ENCODE peak calls at places on chromosome 20, in six cellular contexts. G is tibial nerve, I is Panc1, N is A673, U is AG10803, E is right lobe of liver. Z is an unnamed sample.

GRCh38 chr20:63736893-63737689 is 627 bp downstream of the LIME1 start:
- DNase-seq in U (no peak), E (peak), I (no peak), N (no peak), G (no peak), Z (no peak)

GRCh38 chr20:17233621-17234020 is 6.8 kb downstream of the PCSK2 start:
- DNase-seq in I (no peak), G (no peak), U (no peak), E (no peak), N (no peak), Z (no peak)

GRCh38 chr20:54560357-54560756 is 85.0 kb downstream of the DOK5 start:
- DNase-seq in I (no peak), U (no peak), E (no peak), N (no peak), G (no peak), Z (peak)

GRCh38 chr20:45406260-45407066 is 1.6 kb upstream of the DBNDD2 start:
- DNase-seq in G (peak), E (no peak), U (peak), N (peak), I (no peak), Z (peak)

GRCh38 chr20:33933469-33933909 is 60.2 kb upstream of the RALY start:
- DNase-seq in G (peak), U (peak), I (peak), N (peak), E (peak), Z (peak)

GRCh38 chr20:49356676-49357075 is 78.8 kb upstream of the ZNFX1 start:
- DNase-seq in E (peak), I (no peak), N (no peak), U (no peak), G (no peak), Z (no peak)

GRCh38 chr20:34083137-34083536 is 28.9 kb downstream of the EIF2S2 start:
- DNase-seq in N (peak), G (peak), E (peak), I (no peak), U (peak), Z (peak)

GRCh38 chr20:12028771-12029170 is 111.1 kb downstream of the BTBD3 start:
- DNase-seq in G (no peak), E (no peak), N (no peak), U (no peak), I (no peak), Z (no peak)

GRCh38 chr20:45905505-45906079 is 6.4 kb downstream of the PLTP start:
- DNase-seq in I (peak), G (no peak), E (no peak), U (peak), N (no peak), Z (peak)

GRCh38 chr20:62068997-62069396 is 3.3 kb upstream of the TAF4 start:
- DNase-seq in E (no peak), I (no peak), U (no peak), G (no peak), N (no peak), Z (peak)
- TF ChIP-seq CTCF in E (no peak), I (no peak), U (no peak), G (no peak), N (peak), Z (peak)

GRCh38 chr20:10625641-10626040 is 48.2 kb downstream of the JAG1 start:
- DNase-seq in E (no peak), N (no peak), G (no peak), I (no peak), U (peak), Z (no peak)
- TF ChIP-seq CTCF in E (no peak), N (no peak), G (no peak), I (no peak), U (no peak), Z (no peak)

GRCh38 chr20:59579404-59580207 is 24.7 kb upstream of the PHACTR3 start:
- DNase-seq in E (peak), G (no peak), I (no peak), N (no peak), U (no peak), Z (no peak)
- TF ChIP-seq CTCF in E (no peak), G (no peak), I (no peak), N (no peak), U (no peak), Z (no peak)

GRCh38 chr20:10314198-10314597 is 95.6 kb downstream of the SNAP25 start:
- DNase-seq in G (no peak), I (no peak), U (no peak), E (no peak), N (peak), Z (peak)

GRCh38 chr20:10313701-10314100 is 95.1 kb downstream of the SNAP25 start:
- DNase-seq in G (no peak), E (no peak), N (no peak), U (no peak), I (no peak), Z (no peak)

GRCh38 chr20:10315138-10315537 is 96.5 kb downstream of the SNAP25 start:
- DNase-seq in E (no peak), G (no peak), U (no peak), N (no peak), I (no peak), Z (no peak)

GRCh38 chr20:10318625-10319024 is 100.0 kb downstream of the SNAP25 start:
- DNase-seq in G (no peak), U (no peak), E (no peak), I (no peak), N (no peak), Z (no peak)

DNA sequence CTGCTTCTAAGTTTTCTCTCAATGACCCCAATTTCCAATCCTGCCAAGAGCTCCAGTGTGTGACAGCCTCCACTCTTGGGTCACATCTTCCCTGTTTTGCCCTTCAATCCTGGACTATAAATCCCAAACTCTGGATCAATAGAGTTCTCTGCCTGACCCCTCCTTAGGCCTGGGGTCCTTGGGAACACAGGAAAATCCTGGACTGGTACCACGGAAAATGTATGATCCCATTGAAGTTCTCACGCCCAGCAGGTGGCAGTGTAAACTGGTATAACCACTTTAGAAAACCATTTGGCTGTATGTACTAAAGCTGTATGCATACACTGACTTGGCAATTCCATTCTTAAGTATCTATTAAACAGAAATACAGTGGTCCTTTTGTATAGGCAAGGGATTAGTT is 98.0 kb downstream of the SNAP25 start:
- DNase-seq in I (peak), N (peak), G (no peak), E (peak), U (no peak), Z (no peak)
- TF ChIP-seq CTCF in I (peak), N (peak), G (no peak), E (peak), U (peak), Z (peak)

DNA sequence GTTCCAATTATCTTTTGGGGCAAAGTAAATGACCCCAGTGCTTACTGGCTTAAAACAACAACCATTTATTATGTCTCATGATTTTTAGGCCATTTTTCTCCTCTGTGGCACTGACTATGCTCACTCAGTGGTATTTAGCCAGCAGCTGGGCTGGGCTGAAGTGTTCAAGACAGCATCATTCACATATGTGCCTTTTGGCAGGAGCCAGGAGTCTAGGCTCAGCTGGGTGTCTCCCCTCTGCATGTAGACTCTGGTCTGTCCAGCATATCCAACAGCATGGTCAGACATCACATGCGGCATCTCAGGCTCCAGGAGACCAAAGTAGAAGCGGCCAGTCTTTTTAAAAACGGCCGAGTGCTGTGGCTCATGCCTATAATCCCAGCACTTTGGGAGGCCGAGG is 120.3 kb upstream of the TOP1 start:
- DNase-seq in I (no peak), E (no peak), G (no peak), U (no peak), N (no peak), Z (no peak)
- TF ChIP-seq CTCF in I (no peak), E (no peak), G (no peak), U (no peak), N (no peak), Z (no peak)

GRCh38 chr20:5448449-5449118 is 131.8 kb upstream of the PROKR2 start:
- DNase-seq in E (no peak), N (peak), G (peak), I (peak), U (peak), Z (peak)
- TF ChIP-seq CTCF in E (peak), N (peak), G (peak), I (peak), U (peak), Z (peak)

GRCh38 chr20:36676701-36677421 is 30.9 kb upstream of the SLA2 start:
- DNase-seq in G (no peak), N (no peak), I (no peak), E (no peak), U (no peak), Z (no peak)

GRCh38 chr20:36672991-36673390 is 27.0 kb upstream of the SLA2 start:
- DNase-seq in E (no peak), U (no peak), G (no peak), I (no peak), N (no peak), Z (no peak)

GRCh38 chr20:36682311-36682710 is 36.3 kb upstream of the SLA2 start:
- DNase-seq in N (no peak), G (no peak), I (no peak), U (no peak), E (no peak), Z (no peak)

GRCh38 chr20:36677422-36677771 is 31.4 kb upstream of the SLA2 start:
- DNase-seq in E (no peak), U (no peak), N (no peak), I (no peak), G (no peak), Z (no peak)
- TF ChIP-seq CTCF in E (no peak), U (no peak), N (no peak), I (no peak), G (no peak), Z (no peak)

Z was measured in fibroblast of mammary gland.